ENCODE peak calls at places on chromosome 20, in five cellular contexts. One of them, this sample, is unnamed.

GRCh38 chr20:12570371-12570770 is 438.4 kb upstream of the SPTLC3 start:
- DNase-seq in tibial artery: no peak
- DNase-seq in T-helper 2 cell: no peak
- DNase-seq in substantia nigra: no peak
- DNase-seq in fibroblast of mammary gland: no peak
- DNase-seq in this sample: no peak

GRCh38 chr20:21125072-21125848 is 622 bp upstream of the KIZ start:
- DNase-seq in tibial artery: peak
- DNase-seq in T-helper 2 cell: no peak
- DNase-seq in substantia nigra: no peak
- DNase-seq in fibroblast of mammary gland: peak
- DNase-seq in this sample: no peak

GRCh38 chr20:25503946-25504345 is 81.4 kb downstream of the NINL start:
- DNase-seq in tibial artery: no peak
- DNase-seq in T-helper 2 cell: no peak
- DNase-seq in substantia nigra: no peak
- DNase-seq in fibroblast of mammary gland: no peak
- DNase-seq in this sample: no peak

GRCh38 chr20:44597930-44598329 is 15.6 kb downstream of the PKIG start:
- DNase-seq in tibial artery: peak
- DNase-seq in T-helper 2 cell: no peak
- DNase-seq in substantia nigra: no peak
- DNase-seq in fibroblast of mammary gland: no peak
- DNase-seq in this sample: no peak

GRCh38 chr20:63617092-63617875 is 9.6 kb downstream of the GMEB2 start:
- DNase-seq in tibial artery: no peak
- DNase-seq in T-helper 2 cell: no peak
- DNase-seq in substantia nigra: no peak
- DNase-seq in fibroblast of mammary gland: no peak
- DNase-seq in this sample: no peak

GRCh38 chr20:17620371-17621228 is 50.7 kb downstream of the DSTN start:
- DNase-seq in tibial artery: peak
- DNase-seq in T-helper 2 cell: no peak
- DNase-seq in substantia nigra: no peak
- DNase-seq in fibroblast of mammary gland: no peak
- DNase-seq in this sample: no peak

GRCh38 chr20:24998121-24998520 is 5.6 kb upstream of the APMAP start:
- DNase-seq in tibial artery: no peak
- DNase-seq in T-helper 2 cell: no peak
- DNase-seq in substantia nigra: no peak
- DNase-seq in fibroblast of mammary gland: no peak
- DNase-seq in this sample: no peak

GRCh38 chr20:21499641-21500040 is 14.2 kb downstream of the NKX2-2 start:
- DNase-seq in tibial artery: no peak
- DNase-seq in T-helper 2 cell: no peak
- DNase-seq in substantia nigra: no peak
- DNase-seq in fibroblast of mammary gland: no peak
- DNase-seq in this sample: no peak

GRCh38 chr20:25493748-25494505 is 86.5 kb downstream of the GINS1 start:
- DNase-seq in tibial artery: no peak
- DNase-seq in T-helper 2 cell: no peak
- DNase-seq in substantia nigra: no peak
- DNase-seq in fibroblast of mammary gland: no peak
- DNase-seq in this sample: no peak

GRCh38 chr20:45781391-45781931 is 10.2 kb downstream of the WFDC3 start:
- DNase-seq in tibial artery: peak
- DNase-seq in T-helper 2 cell: no peak
- DNase-seq in substantia nigra: no peak
- DNase-seq in fibroblast of mammary gland: peak
- DNase-seq in this sample: no peak

GRCh38 chr20:56574531-56575142 is 41.6 kb downstream of the FAM209B start:
- DNase-seq in tibial artery: no peak
- DNase-seq in T-helper 2 cell: no peak
- DNase-seq in substantia nigra: no peak
- DNase-seq in fibroblast of mammary gland: peak
- DNase-seq in this sample: no peak

GRCh38 chr20:19964289-19965263 is 52.6 kb upstream of the NAA20 start:
- DNase-seq in tibial artery: peak
- DNase-seq in T-helper 2 cell: no peak
- DNase-seq in substantia nigra: no peak
- DNase-seq in fibroblast of mammary gland: peak
- DNase-seq in this sample: no peak

GRCh38 chr20:59164681-59165388 is 1.2 kb downstream of the ZNF831 start:
- DNase-seq in tibial artery: no peak
- DNase-seq in T-helper 2 cell: no peak
- DNase-seq in substantia nigra: no peak
- DNase-seq in fibroblast of mammary gland: no peak
- DNase-seq in this sample: no peak

GRCh38 chr20:38635721-38636285 is 34.2 kb downstream of the ARHGAP40 start:
- DNase-seq in tibial artery: no peak
- DNase-seq in T-helper 2 cell: no peak
- DNase-seq in substantia nigra: no peak
- DNase-seq in fibroblast of mammary gland: peak
- DNase-seq in this sample: no peak

GRCh38 chr20:37697314-37697713 is 3.5 kb downstream of the CTNNBL1 start:
- DNase-seq in tibial artery: no peak
- DNase-seq in T-helper 2 cell: no peak
- DNase-seq in substantia nigra: no peak
- DNase-seq in fibroblast of mammary gland: no peak
- DNase-seq in this sample: no peak

GRCh38 chr20:54078296-54078695 is 7.9 kb upstream of the BCAS1 start:
- DNase-seq in tibial artery: no peak
- DNase-seq in T-helper 2 cell: no peak
- DNase-seq in substantia nigra: no peak
- DNase-seq in fibroblast of mammary gland: no peak
- DNase-seq in this sample: no peak

GRCh38 chr20:51417245-51417560 is 125.3 kb downstream of the NFATC2 start:
- DNase-seq in tibial artery: no peak
- DNase-seq in T-helper 2 cell: no peak
- DNase-seq in substantia nigra: no peak
- DNase-seq in fibroblast of mammary gland: no peak
- DNase-seq in this sample: no peak

GRCh38 chr20:63281741-63282665 is 9.4 kb downstream of the ARFGAP1 start:
- DNase-seq in tibial artery: no peak
- DNase-seq in T-helper 2 cell: no peak
- DNase-seq in substantia nigra: no peak
- DNase-seq in fibroblast of mammary gland: no peak
- DNase-seq in this sample: no peak

GRCh38 chr20:6665161-6665560 is 102.3 kb upstream of the BMP2 start:
- DNase-seq in tibial artery: no peak
- DNase-seq in T-helper 2 cell: no peak
- DNase-seq in substantia nigra: no peak
- DNase-seq in fibroblast of mammary gland: no peak
- DNase-seq in this sample: no peak

GRCh38 chr20:44228465-44229258 is 18.1 kb upstream of the OSER1 start:
- DNase-seq in tibial artery: no peak
- DNase-seq in T-helper 2 cell: no peak
- DNase-seq in substantia nigra: no peak
- DNase-seq in fibroblast of mammary gland: no peak
- DNase-seq in this sample: no peak

GRCh38 chr20:50654899-50655298 is 36.4 kb downstream of the RIPOR3 start:
- DNase-seq in tibial artery: no peak
- DNase-seq in T-helper 2 cell: no peak
- DNase-seq in substantia nigra: no peak
- DNase-seq in fibroblast of mammary gland: peak
- DNase-seq in this sample: no peak

GRCh38 chr20:41331731-41332130 is 8.9 kb upstream of the LPIN3 start:
- DNase-seq in tibial artery: no peak
- DNase-seq in T-helper 2 cell: no peak
- DNase-seq in substantia nigra: no peak
- DNase-seq in fibroblast of mammary gland: no peak
- DNase-seq in this sample: no peak

GRCh38 chr20:53927990-53928389 is 142.4 kb downstream of the BCAS1 start:
- DNase-seq in tibial artery: no peak
- DNase-seq in T-helper 2 cell: no peak
- DNase-seq in substantia nigra: no peak
- DNase-seq in fibroblast of mammary gland: no peak
- DNase-seq in this sample: no peak